ENCODE peak calls at places on chromosomes 6 and 20, in seven cellular contexts. J is heart left ventricle, R is neuronal stem cell, K is gastrocnemius medialis, Y is fibroblast of lung, F is cardiac muscle cell, Z is PC-3. P is an unnamed sample.

GRCh38 chr6:52510213-52510562 is 66.7 kb downstream of the TRAM2 start:
- DNase-seq in J (no peak), K (no peak), R (no peak), F (no peak), Y (no peak), Z (no peak), P (no peak)

GRCh38 chr6:5302220-5302946 is 41.1 kb downstream of the FARS2 start:
- DNase-seq in J (no peak), Y (peak; percentile 5), Z (no peak), F (no peak), K (no peak), R (no peak), P (no peak)

GRCh38 chr6:125558907-125559306 is 190.5 kb upstream of the HEY2 start:
- DNase-seq in Z (peak; percentile 8), Y (no peak), F (no peak), J (no peak), R (no peak), K (no peak), P (no peak)

GRCh38 chr20:25750765-25751696 is 54.4 kb upstream of the ZNF337 start:
- DNase-seq in J (peak; percentile 33), Z (peak; percentile 61), Y (peak; percentile 16), R (no peak), F (peak; percentile 68), K (no peak), P (no peak)

GRCh38 chr6:73731285-73731684 is 35.3 kb downstream of the CD109 start:
- DNase-seq in J (no peak), F (no peak), Z (peak; percentile 0), R (no peak), Y (no peak), K (no peak), P (no peak)

GRCh38 chr6:117706504-117706903 is 31.2 kb downstream of the NUS1 start:
- DNase-seq in K (no peak), R (no peak), J (no peak), Y (no peak), F (no peak), Z (no peak), P (no peak)

GRCh38 chr6:31713991-31714684 is 1.0 kb upstream of the LY6G6D start:
- DNase-seq in K (no peak), Y (no peak), R (peak; percentile 44), Z (no peak), F (no peak), J (no peak), P (no peak)

GRCh38 chr6:1620504-1621327 is 11.0 kb downstream of the FOXC1 start:
- DNase-seq in F (no peak), J (no peak), Z (no peak), Y (no peak), K (no peak), R (no peak), P (no peak)

GRCh38 chr6:44543664-44544063 is 156.2 kb downstream of the CDC5L start:
- DNase-seq in R (no peak), K (no peak), Z (no peak), J (peak; percentile 0), Y (no peak), F (no peak), P (no peak)

GRCh38 chr6:33633462-33634158 is 12.5 kb downstream of the ITPR3 start:
- DNase-seq in F (peak; percentile 76), J (peak; percentile 79), Y (peak; percentile 53), K (peak; percentile 61), Z (peak; percentile 49), R (no peak), P (peak; percentile 60)

GRCh38 chr6:53089948-53090347 is 24.7 kb downstream of the FBXO9 start:
- DNase-seq in R (no peak), Y (no peak), K (no peak), J (no peak), F (no peak), Z (no peak), P (no peak)

GRCh38 chr6:37202788-37203491 is 33.0 kb downstream of the PIM1 start:
- DNase-seq in R (no peak), J (no peak), Y (no peak), Z (peak; percentile 38), F (no peak), K (no peak), P (no peak)

GRCh38 chr6:162681447-162681846 is 46.1 kb downstream of the PRKN start:
- DNase-seq in Y (no peak), K (no peak), Z (no peak), J (no peak), R (no peak), F (no peak), P (no peak)

GRCh38 chr20:41657655-41658054 is 39.5 kb upstream of the CHD6 start:
- DNase-seq in J (no peak), Z (no peak), K (no peak), F (no peak), Y (no peak), R (no peak), P (no peak)

GRCh38 chr6:33314515-33314942 is 651 bp upstream of the TAPBP start:
- DNase-seq in R (no peak), Y (peak; percentile 69), K (peak; percentile 67), F (peak; percentile 80), J (peak; percentile 84), Z (peak; percentile 61), P (no peak)

GRCh38 chr6:105424177-105424783 is 21.4 kb upstream of the PREP start:
- DNase-seq in F (peak; percentile 75), Y (peak; percentile 42), R (peak; percentile 62), J (no peak), K (peak; percentile 38), Z (peak; percentile 70), P (peak; percentile 28)

GRCh38 chr20:20211274-20211987 is 156.5 kb upstream of the INSM1 start:
- DNase-seq in K (no peak), Z (peak; percentile 58), R (no peak), F (no peak), Y (no peak), J (no peak), P (no peak)

GRCh38 chr6:105982761-105983600 is 103.2 kb upstream of the PRDM1 start:
- DNase-seq in F (no peak), R (no peak), Z (no peak), J (no peak), Y (no peak), K (no peak), P (no peak)

GRCh38 chr20:60054716-60055371 is 96.6 kb downstream of the CDH26 start:
- DNase-seq in Z (no peak), K (no peak), J (no peak), F (no peak), R (no peak), Y (no peak), P (no peak)

GRCh38 chr20:56762401-56762800 is 133.3 kb downstream of the TFAP2C start:
- DNase-seq in R (no peak), K (no peak), F (no peak), Y (no peak), J (no peak), Z (peak; percentile 24), P (no peak)

DNA sequence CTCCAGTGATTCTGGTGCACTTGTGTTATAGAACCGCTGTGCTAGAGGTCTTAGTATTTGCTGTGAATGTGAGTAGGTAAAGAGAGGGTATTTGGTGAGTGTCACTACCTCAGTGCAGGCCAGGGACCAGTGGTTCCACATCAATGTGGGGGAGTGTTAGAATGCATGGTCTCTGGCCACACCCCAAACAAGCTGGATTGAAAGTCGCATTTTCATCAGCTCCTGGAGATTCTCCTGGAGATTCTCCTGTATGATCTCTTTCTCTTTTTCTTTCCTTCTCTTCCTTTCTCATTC is 26.8 kb upstream of the BCAS1 start:
- DNase-seq in R (no peak), Z (no peak), K (no peak), Y (no peak), J (no peak), F (no peak), P (no peak)
- H3K27me3 ChIP-seq in R (peaks cover 3% of the 10 kb centered on the region), Z (no peaks in the 10 kb centered on the region), K (no peaks in the 10 kb centered on the region), Y (peaks cover 5% of the 10 kb centered on the region), J (no peaks in the 10 kb centered on the region), F (no peaks in the 10 kb centered on the region), P (no peaks in the 10 kb centered on the region)

GRCh38 chr20:48194026-48194425 is 408.7 kb upstream of the SULF2 start:
- DNase-seq in Z (no peak), Y (no peak), R (no peak), F (no peak), J (no peak), K (no peak), P (no peak)

GRCh38 chr20:48195121-48195870 is 410.0 kb upstream of the SULF2 start:
- DNase-seq in F (no peak), R (no peak), J (no peak), Z (no peak), K (no peak), Y (no peak), P (no peak)

GRCh38 chr20:48194578-48194977 is 409.3 kb upstream of the SULF2 start:
- DNase-seq in K (no peak), R (no peak), Y (no peak), Z (no peak), J (no peak), F (no peak), P (no peak)

GRCh38 chr20:48192109-48192508 is 406.8 kb upstream of the SULF2 start:
- DNase-seq in J (no peak), F (no peak), K (no peak), R (no peak), Z (no peak), Y (no peak), P (no peak)

DNA sequence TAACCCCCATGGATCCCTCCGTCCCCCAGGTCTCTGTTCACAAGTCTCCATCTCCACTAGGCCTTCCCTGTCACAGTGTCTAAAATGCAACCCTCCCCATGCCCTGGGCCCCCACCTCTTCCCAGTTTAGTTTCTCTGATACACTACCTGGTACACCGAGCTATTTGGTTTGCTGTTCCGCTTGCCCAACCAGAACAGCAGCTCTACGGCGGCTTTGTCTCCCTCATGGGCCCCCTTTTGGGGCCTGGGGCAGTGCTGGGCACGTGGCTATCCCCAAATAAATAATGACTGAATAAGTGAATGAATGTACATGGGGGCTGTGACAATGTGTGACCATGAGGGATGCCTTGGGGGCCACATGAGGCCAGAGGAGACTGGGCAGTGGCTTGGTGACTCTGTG is 408.3 kb upstream of the SULF2 start:
- DNase-seq in F (no peak), Y (no peak), K (no peak), Z (no peak), R (no peak), J (no peak), P (no peak)
- H3K27ac ChIP-seq in F (no peak overlapping the region), Y (no peak overlapping the region), K (no peak overlapping the region), Z (no peak overlapping the region), R (no peak overlapping the region), J (no peak overlapping the region), P (no peak overlapping the region)

DNA sequence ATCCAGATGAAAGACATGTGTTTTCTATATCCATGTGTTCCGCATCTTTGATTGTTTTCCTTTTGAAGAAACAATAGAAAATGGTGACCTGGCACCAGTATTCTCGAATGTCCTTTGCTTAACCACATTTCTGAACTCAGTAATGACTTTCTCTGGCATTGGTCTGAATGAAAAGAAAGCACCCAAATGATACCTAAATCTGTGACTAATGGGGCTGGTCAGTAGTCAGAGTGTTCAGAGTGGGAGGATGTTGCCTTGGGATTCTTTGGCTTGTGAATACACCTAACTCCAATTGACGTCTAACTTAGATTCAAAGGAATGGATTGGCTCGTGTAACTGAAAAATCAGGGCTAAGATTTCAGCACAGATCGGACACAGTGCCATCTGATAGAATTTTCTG is 27.1 kb downstream of the PARD6B start:
- DNase-seq in K (no peak), F (no peak), Z (no peak), J (no peak), Y (peak; percentile 78), R (no peak), P (no peak)
- H3K4me1 ChIP-seq in K (peaks cover 14% of the 10 kb centered on the region), F (peaks cover 7% of the 10 kb centered on the region), Z (peaks cover 26% of the 10 kb centered on the region), J (peaks cover 17% of the 10 kb centered on the region), Y (peaks cover 5% of the 10 kb centered on the region), R (peaks cover 7% of the 10 kb centered on the region), P (no peaks in the 10 kb centered on the region)

GRCh38 chr20:5432030-5432429 is 115.3 kb upstream of the PROKR2 start:
- DNase-seq in J (no peak), F (no peak), Y (no peak), K (no peak), R (no peak), Z (no peak), P (no peak)
- H3K27me3 ChIP-seq in J (no peaks in the 10 kb centered on the region), F (no peaks in the 10 kb centered on the region), Y (no peaks in the 10 kb centered on the region), K (no peaks in the 10 kb centered on the region), R (peaks cover 10% of the 10 kb centered on the region), Z (peaks cover 92% of the 10 kb centered on the region), P (no peaks in the 10 kb centered on the region)